ENCODE peak calls at places on chromosomes 4 and X, in five cellular contexts. E is aorta, L is Calu3, F is PC-3, Q is sciatic nerve. Z is an unnamed sample.

GRCh38 chr4:95048296-95048695 is 290.5 kb downstream of the BMPR1B start:
- DNase-seq in E (no peak), L (no peak), F (no peak), Q (no peak), Z (no peak)

GRCh38 chrX:102712216-102712966 is at the start of gene GPRASP2:
- DNase-seq in E (peak), L (peak), F (peak), Q (peak), Z (peak)

GRCh38 chr4:8688041-8688907 is 95.7 kb downstream of the CPZ start:
- DNase-seq in E (no peak), L (no peak), F (peak), Q (no peak), Z (peak)

GRCh38 chrX:103175944-103176753 is 38.8 kb upstream of the BEX4 start:
- DNase-seq in E (peak), L (peak), F (peak), Q (peak), Z (peak)

GRCh38 chr4:36227913-36228312 is 16.4 kb downstream of the ARAP2 start:
- DNase-seq in E (no peak), L (no peak), F (no peak), Q (no peak), Z (no peak)

GRCh38 chr4:71958978-71959377 is 72.8 kb upstream of the NPFFR2 start:
- DNase-seq in E (no peak), L (no peak), F (no peak), Q (no peak), Z (no peak)

GRCh38 chr4:90536408-90536807 is 409.2 kb downstream of the CCSER1 start:
- DNase-seq in E (no peak), L (no peak), F (no peak), Q (no peak), Z (no peak)

GRCh38 chrX:141278306-141278705 is 36.0 kb upstream of the SPANXC start:
- DNase-seq in E (no peak), L (peak), F (peak), Q (no peak), Z (no peak)

GRCh38 chrX:19332983-19333382 is 10.7 kb upstream of the PDHA1 start:
- DNase-seq in E (no peak), L (no peak), F (no peak), Q (no peak), Z (no peak)

GRCh38 chr4:107951551-107951950 is 20.2 kb downstream of the CYP2U1 start:
- DNase-seq in E (no peak), L (no peak), F (peak), Q (no peak), Z (no peak)

GRCh38 chr4:94419956-94420355 is 31.8 kb upstream of the PDLIM5 start:
- DNase-seq in E (no peak), L (no peak), F (peak), Q (no peak), Z (no peak)

GRCh38 chrX:107978707-107979307 is 3.4 kb downstream of the TEX13B start:
- DNase-seq in E (no peak), L (peak), F (peak), Q (no peak), Z (no peak)